ENCODE peak calls at places on chromosomes 16 and 17, in four cellular contexts. J is mesendoderm, S is IMR-90, A is H1. Y is an unnamed sample.

GRCh38 chr16:11060856-11061255 is 116.5 kb downstream of the CLEC16A start:
- DNase-seq in J (no peak), S (no peak), A (no peak), Y (no peak)

GRCh38 chr17:36463916-36464764 is 22.3 kb upstream of the ZNHIT3 start:
- DNase-seq in J (peak), A (peak), S (peak), Y (peak)

GRCh38 chr16:72884037-72884436 is 163.9 kb downstream of the ZFHX3 start:
- DNase-seq in J (no peak), S (peak), A (no peak), Y (no peak)

GRCh38 chr16:81889896-81890634 is 111.0 kb downstream of the PLCG2 start:
- DNase-seq in A (peak), J (peak), S (peak), Y (peak)

GRCh38 chr17:628507-628941 is 86.1 kb downstream of the VPS53 start:
- DNase-seq in J (no peak), A (no peak), S (no peak), Y (no peak)

GRCh38 chr17:10069301-10069700 is 129.1 kb downstream of the GAS7 start:
- DNase-seq in A (no peak), S (no peak), J (no peak), Y (no peak)

GRCh38 chr17:31147507-31148202 is 52.9 kb downstream of the NF1 start:
- DNase-seq in J (peak), S (no peak), A (no peak), Y (no peak)

GRCh38 chr17:142102-142661 is 4.8 kb downstream of the SCGB1C2 start:
- DNase-seq in J (peak), A (no peak), S (peak), Y (no peak)

GRCh38 chr17:565506-565905 is 149.1 kb downstream of the VPS53 start:
- DNase-seq in A (no peak), J (peak), S (no peak), Y (peak)

GRCh38 chr16:80158766-80159165 is 382.0 kb upstream of the DYNLRB2 start:
- DNase-seq in A (no peak), S (peak), J (no peak), Y (no peak)

GRCh38 chr16:57609541-57610401 is 18.7 kb upstream of the ADGRG1 start:
- DNase-seq in J (no peak), S (peak), A (no peak), Y (peak)

GRCh38 chr16:1651509-1652342 is 26.4 kb upstream of the JPT2 start:
- DNase-seq in S (peak), A (no peak), J (no peak), Y (no peak)

GRCh38 chr17:4709794-4710692 is at the start of gene ARRB2:
- DNase-seq in J (peak), S (peak), A (peak), Y (peak)

GRCh38 chr17:11628831-11629230 is 30.6 kb downstream of the DNAH9 start:
- DNase-seq in J (no peak), A (no peak), S (no peak), Y (no peak)

GRCh38 chr16:56425439-56425832 is at the start of gene AMFR:
- DNase-seq in A (peak), S (peak), J (peak), Y (peak)

GRCh38 chr17:57600092-57600491 is 145.0 kb downstream of the CCDC182 start:
- DNase-seq in S (no peak), A (no peak), J (no peak), Y (no peak)

GRCh38 chr17:1709403-1709891 is 730 bp downstream of the TLCD2 start:
- DNase-seq in J (no peak), S (no peak), A (no peak), Y (peak)

GRCh38 chr16:57639172-57639571 is 10.7 kb downstream of the ADGRG1 start:
- DNase-seq in A (no peak), J (peak), S (no peak), Y (peak)

GRCh38 chr17:19264277-19264676 is 27.1 kb downstream of the EPN2 start:
- DNase-seq in S (no peak), A (no peak), J (no peak), Y (no peak)

GRCh38 chr17:42518046-42518754 is 17.8 kb upstream of the NAGLU start:
- DNase-seq in A (no peak), J (no peak), S (peak), Y (peak)

GRCh38 chr16:67857547-67858233 is 10.2 kb upstream of the CENPT start:
- DNase-seq in J (peak), S (peak), A (no peak), Y (peak)

GRCh38 chr17:60421273-60422161 is 772 bp upstream of the CHCT1 start:
- DNase-seq in S (peak), A (peak), J (peak), Y (peak)

GRCh38 chr17:80507965-80508364 is 31.6 kb upstream of the NPTX1 start:
- DNase-seq in A (no peak), S (no peak), J (no peak), Y (no peak)

GRCh38 chr17:79892457-79893236 is 53.4 kb upstream of the CBX4 start:
- DNase-seq in S (no peak), J (no peak), A (no peak), Y (no peak)

GRCh38 chr17:75740215-75740614 is 19.0 kb downstream of the ITGB4 start:
- DNase-seq in S (no peak), J (no peak), A (no peak), Y (no peak)

GRCh38 chr17:75740631-75741077 is 19.4 kb downstream of the ITGB4 start:
- DNase-seq in S (no peak), A (no peak), J (no peak), Y (no peak)

GRCh38 chr17:75738218-75738802 is 17.1 kb downstream of the ITGB4 start:
- DNase-seq in A (no peak), J (no peak), S (peak), Y (no peak)

GRCh38 chr17:75739174-75739573 is 17.9 kb downstream of the ITGB4 start:
- DNase-seq in A (no peak), J (no peak), S (no peak), Y (no peak)

DNA sequence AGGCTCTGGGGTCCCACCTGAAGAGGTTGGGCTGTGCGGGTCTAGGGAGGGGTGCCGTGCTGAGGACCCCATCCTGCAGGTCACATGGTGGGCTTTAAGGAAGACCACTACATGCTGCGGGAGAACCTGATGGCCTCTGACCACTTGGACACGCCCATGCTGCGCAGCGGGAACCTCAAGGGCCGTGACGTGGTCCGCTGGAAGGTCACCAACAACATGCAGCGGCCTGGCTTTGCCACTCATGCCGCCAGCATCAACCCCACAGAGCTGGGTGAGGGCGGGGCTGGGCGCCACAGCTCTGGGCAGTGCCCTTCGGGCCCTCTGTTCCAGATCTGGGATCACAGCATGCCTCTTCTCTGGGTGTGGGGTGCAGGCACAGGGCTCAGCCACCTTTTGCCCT is 18.5 kb downstream of the ITGB4 start:
- DNase-seq in S (no peak), J (no peak), A (no peak), Y (no peak)
- H4K5ac ChIP-seq in S (no peak), J (no peak), A (no peak), Y (no peak)

DNA sequence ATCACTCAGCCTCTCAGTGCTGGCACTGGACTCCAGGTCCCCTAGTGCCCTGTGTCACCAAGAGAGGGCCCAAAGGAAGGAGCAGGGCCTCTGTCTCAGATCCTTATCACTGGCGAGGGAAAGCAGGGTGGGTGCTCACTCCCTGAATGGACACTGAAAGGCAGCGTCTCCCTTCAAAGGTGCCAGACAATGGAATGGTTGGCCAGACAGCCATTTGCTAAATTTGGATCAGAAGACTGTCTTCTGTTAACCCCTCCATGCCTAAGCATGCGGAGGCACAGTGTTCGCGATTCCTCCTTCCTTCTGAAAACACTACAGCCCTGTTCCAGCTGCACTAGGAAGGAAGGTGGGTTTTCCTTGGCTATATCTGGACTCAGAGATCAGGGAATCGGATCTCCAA is 48.4 kb downstream of the SRCIN1 start:
- DNase-seq in J (no peak), A (no peak), S (no peak), Y (no peak)
- H3K9ac ChIP-seq in J (no peak), A (no peak), S (no peak), Y (no peak)

GRCh38 chr16:86997058-86997457 is 320.1 kb downstream of the C16orf95 start:
- DNase-seq in S (no peak), A (no peak), J (no peak), Y (no peak)

GRCh38 chr16:86996081-86996480 is 321.1 kb downstream of the C16orf95 start:
- DNase-seq in S (no peak), A (no peak), J (no peak), Y (no peak)

GRCh38 chr16:86994215-86994614 is 323.0 kb downstream of the C16orf95 start:
- DNase-seq in S (no peak), A (no peak), J (no peak), Y (no peak)

GRCh38 chr16:86994651-86995171 is 322.5 kb downstream of the C16orf95 start:
- DNase-seq in J (no peak), A (no peak), S (peak), Y (no peak)

GRCh38 chr16:86995456-86995855 is 321.7 kb downstream of the C16orf95 start:
- DNase-seq in S (peak), J (no peak), A (no peak), Y (no peak)
- H4K5ac ChIP-seq in S (no peak), J (no peak), A (no peak), Y (no peak)

DNA sequence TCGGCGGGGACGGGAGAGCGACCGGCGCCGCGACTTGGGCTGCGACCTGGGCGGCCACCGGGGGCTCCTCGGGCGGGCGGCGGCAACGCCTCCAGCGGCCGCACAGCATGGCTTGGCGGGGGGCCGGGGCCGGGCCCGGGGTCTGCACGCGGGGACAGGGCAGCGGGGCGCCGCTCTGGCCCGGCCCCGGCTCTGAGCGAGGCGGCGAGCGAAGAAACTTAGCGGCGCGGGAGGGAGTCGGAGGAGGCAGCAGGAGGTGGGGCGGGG is at the start of gene PLCD3:
- DNase-seq in S (no peak), A (no peak), J (no peak), Y (no peak)
- H3K9ac ChIP-seq in S (peak), A (peak), J (peak), Y (no peak)